ENCODE peak calls at places on chromosomes 6 and 20, in nine cellular contexts. One of them, this sample, is unnamed.

GRCh38 chr6:81613606-81614005 is 138.9 kb downstream of the TENT5A start:
- DNase-seq in HFF-Myc: peak
- DNase-seq in C1 segment of cervical spinal cord: no peak
- DNase-seq in iPS DF 19.7: no peak
- DNase-seq in A172: peak
- DNase-seq in iris pigment epithelial cell: peak
- DNase-seq in Calu3: no peak
- DNase-seq in germinal center: no peak
- DNase-seq in fibroblast of the conjunctiva: no peak
- DNase-seq in this sample: peak

GRCh38 chr6:25229671-25230321 is 49.4 kb upstream of the CARMIL1 start:
- DNase-seq in HFF-Myc: peak
- DNase-seq in C1 segment of cervical spinal cord: no peak
- DNase-seq in iPS DF 19.7: no peak
- DNase-seq in A172: peak
- DNase-seq in iris pigment epithelial cell: peak
- DNase-seq in Calu3: peak
- DNase-seq in germinal center: no peak
- DNase-seq in fibroblast of the conjunctiva: peak
- DNase-seq in this sample: peak

GRCh38 chr20:49957487-49957938 is 21.3 kb downstream of the RNF114 start:
- DNase-seq in HFF-Myc: no peak
- DNase-seq in C1 segment of cervical spinal cord: no peak
- DNase-seq in iPS DF 19.7: no peak
- DNase-seq in A172: no peak
- DNase-seq in iris pigment epithelial cell: no peak
- DNase-seq in Calu3: no peak
- DNase-seq in germinal center: no peak
- DNase-seq in fibroblast of the conjunctiva: no peak
- DNase-seq in this sample: no peak

GRCh38 chr20:62908971-62909791 is 17.1 kb downstream of the DIDO1 start:
- DNase-seq in HFF-Myc: no peak
- DNase-seq in C1 segment of cervical spinal cord: no peak
- DNase-seq in iPS DF 19.7: no peak
- DNase-seq in A172: no peak
- DNase-seq in iris pigment epithelial cell: no peak
- DNase-seq in Calu3: no peak
- DNase-seq in germinal center: no peak
- DNase-seq in fibroblast of the conjunctiva: no peak
- DNase-seq in this sample: no peak

GRCh38 chr20:57819291-57819690 is 109.5 kb upstream of the PMEPA1 start:
- DNase-seq in HFF-Myc: no peak
- DNase-seq in C1 segment of cervical spinal cord: no peak
- DNase-seq in iPS DF 19.7: no peak
- DNase-seq in A172: no peak
- DNase-seq in iris pigment epithelial cell: no peak
- DNase-seq in Calu3: no peak
- DNase-seq in germinal center: no peak
- DNase-seq in fibroblast of the conjunctiva: no peak
- DNase-seq in this sample: no peak

GRCh38 chr6:39260451-39260850 is 31.2 kb upstream of the KCNK5 start:
- DNase-seq in HFF-Myc: no peak
- DNase-seq in C1 segment of cervical spinal cord: no peak
- DNase-seq in iPS DF 19.7: no peak
- DNase-seq in A172: no peak
- DNase-seq in iris pigment epithelial cell: no peak
- DNase-seq in Calu3: no peak
- DNase-seq in germinal center: no peak
- DNase-seq in fibroblast of the conjunctiva: no peak
- DNase-seq in this sample: no peak

GRCh38 chr20:39291301-39291700 is 329.2 kb downstream of the DHX35 start:
- DNase-seq in HFF-Myc: no peak
- DNase-seq in C1 segment of cervical spinal cord: no peak
- DNase-seq in iPS DF 19.7: no peak
- DNase-seq in A172: peak
- DNase-seq in iris pigment epithelial cell: no peak
- DNase-seq in Calu3: no peak
- DNase-seq in germinal center: no peak
- DNase-seq in fibroblast of the conjunctiva: no peak
- DNase-seq in this sample: no peak

GRCh38 chr6:4640139-4640538 is 136.1 kb upstream of the CDYL start:
- DNase-seq in HFF-Myc: no peak
- DNase-seq in C1 segment of cervical spinal cord: no peak
- DNase-seq in iPS DF 19.7: no peak
- DNase-seq in A172: peak
- DNase-seq in iris pigment epithelial cell: peak
- DNase-seq in Calu3: no peak
- DNase-seq in germinal center: no peak
- DNase-seq in fibroblast of the conjunctiva: no peak
- DNase-seq in this sample: no peak

GRCh38 chr6:13175759-13176158 is 152.6 kb downstream of the TBC1D7 start:
- DNase-seq in HFF-Myc: no peak
- DNase-seq in C1 segment of cervical spinal cord: no peak
- DNase-seq in iPS DF 19.7: peak
- DNase-seq in A172: no peak
- DNase-seq in iris pigment epithelial cell: no peak
- DNase-seq in Calu3: no peak
- DNase-seq in germinal center: no peak
- DNase-seq in fibroblast of the conjunctiva: no peak
- DNase-seq in this sample: no peak

GRCh38 chr20:44967207-44967807 is 995 bp downstream of the STK4 start:
- DNase-seq in HFF-Myc: no peak
- DNase-seq in C1 segment of cervical spinal cord: peak
- DNase-seq in iPS DF 19.7: no peak
- DNase-seq in A172: no peak
- DNase-seq in iris pigment epithelial cell: no peak
- DNase-seq in Calu3: no peak
- DNase-seq in germinal center: peak
- DNase-seq in fibroblast of the conjunctiva: no peak
- DNase-seq in this sample: no peak

GRCh38 chr6:101806241-101806640 is 412.7 kb downstream of the GRIK2 start:
- DNase-seq in HFF-Myc: no peak
- DNase-seq in C1 segment of cervical spinal cord: no peak
- DNase-seq in iPS DF 19.7: no peak
- DNase-seq in A172: peak
- DNase-seq in iris pigment epithelial cell: peak
- DNase-seq in Calu3: no peak
- DNase-seq in germinal center: no peak
- DNase-seq in fibroblast of the conjunctiva: no peak
- DNase-seq in this sample: peak

GRCh38 chr20:38623061-38623460 is 21.5 kb downstream of the ARHGAP40 start:
- DNase-seq in HFF-Myc: no peak
- DNase-seq in C1 segment of cervical spinal cord: no peak
- DNase-seq in iPS DF 19.7: no peak
- DNase-seq in A172: no peak
- DNase-seq in iris pigment epithelial cell: peak
- DNase-seq in Calu3: no peak
- DNase-seq in germinal center: no peak
- DNase-seq in fibroblast of the conjunctiva: no peak
- DNase-seq in this sample: no peak

GRCh38 chr6:14921170-14921569 is 324.7 kb upstream of the JARID2 start:
- DNase-seq in HFF-Myc: no peak
- DNase-seq in C1 segment of cervical spinal cord: peak
- DNase-seq in iPS DF 19.7: no peak
- DNase-seq in A172: no peak
- DNase-seq in iris pigment epithelial cell: no peak
- DNase-seq in Calu3: no peak
- DNase-seq in germinal center: no peak
- DNase-seq in fibroblast of the conjunctiva: no peak
- DNase-seq in this sample: no peak

GRCh38 chr20:59158673-59159072 is 4.9 kb upstream of the ZNF831 start:
- DNase-seq in HFF-Myc: no peak
- DNase-seq in C1 segment of cervical spinal cord: no peak
- DNase-seq in iPS DF 19.7: no peak
- DNase-seq in A172: no peak
- DNase-seq in iris pigment epithelial cell: no peak
- DNase-seq in Calu3: no peak
- DNase-seq in germinal center: no peak
- DNase-seq in fibroblast of the conjunctiva: no peak
- DNase-seq in this sample: no peak

GRCh38 chr20:57795347-57795697 is 85.5 kb upstream of the PMEPA1 start:
- DNase-seq in HFF-Myc: no peak
- DNase-seq in C1 segment of cervical spinal cord: no peak
- DNase-seq in iPS DF 19.7: no peak
- DNase-seq in A172: no peak
- DNase-seq in iris pigment epithelial cell: peak
- DNase-seq in Calu3: no peak
- DNase-seq in germinal center: no peak
- DNase-seq in fibroblast of the conjunctiva: no peak
- DNase-seq in this sample: peak

GRCh38 chr6:104753251-104753650 is 106.5 kb downstream of the HACE1 start:
- DNase-seq in HFF-Myc: no peak
- DNase-seq in C1 segment of cervical spinal cord: no peak
- DNase-seq in iPS DF 19.7: no peak
- DNase-seq in A172: no peak
- DNase-seq in iris pigment epithelial cell: no peak
- DNase-seq in Calu3: no peak
- DNase-seq in germinal center: no peak
- DNase-seq in fibroblast of the conjunctiva: no peak
- DNase-seq in this sample: no peak

GRCh38 chr6:111757342-111757741 is 115.9 kb downstream of the FYN start:
- DNase-seq in HFF-Myc: no peak
- DNase-seq in C1 segment of cervical spinal cord: no peak
- DNase-seq in iPS DF 19.7: no peak
- DNase-seq in A172: peak
- DNase-seq in iris pigment epithelial cell: peak
- DNase-seq in Calu3: no peak
- DNase-seq in germinal center: no peak
- DNase-seq in fibroblast of the conjunctiva: no peak
- DNase-seq in this sample: no peak

GRCh38 chr6:96844530-96844929 is 7.3 kb upstream of the GPR63 start:
- DNase-seq in HFF-Myc: no peak
- DNase-seq in C1 segment of cervical spinal cord: no peak
- DNase-seq in iPS DF 19.7: no peak
- DNase-seq in A172: no peak
- DNase-seq in iris pigment epithelial cell: no peak
- DNase-seq in Calu3: no peak
- DNase-seq in germinal center: no peak
- DNase-seq in fibroblast of the conjunctiva: no peak
- DNase-seq in this sample: no peak